ENCODE peak calls at places on chromosomes 16 and 17, in ten cellular contexts. R is fibroblast of mammary gland; Q is naive thymus-derived CD4-positive, alpha-beta T cell; Z is Caki2; H is GM13976; W is CD8-positive, alpha-beta T cell; F is M059J; L is myocyte; M is T-helper 17 cell; Y is osteocyte. E is an unnamed sample.

GRCh38 chr17:43900183-43900857 is 7.0 kb downstream of the MPP2 start:
- DNase-seq in R (peak), Q (peak), Z (peak), H (peak), W (peak), F (peak), L (peak), M (peak), Y (peak), E (peak)

GRCh38 chr16:53041196-53041977 is 11.3 kb downstream of the CHD9NB start:
- DNase-seq in R (peak), Q (no peak), Z (peak), H (no peak), W (no peak), F (no peak), L (peak), M (no peak), Y (peak), E (no peak)

GRCh38 chr17:58447039-58447975 is 30.0 kb upstream of the RNF43 start:
- DNase-seq in R (peak), Q (peak), Z (peak), H (peak), W (peak), F (peak), L (peak), M (peak), Y (no peak), E (peak)

GRCh38 chr17:45973099-45973838 is 25.8 kb upstream of the STH start:
- DNase-seq in R (no peak), Q (no peak), Z (no peak), H (no peak), W (no peak), F (no peak), L (no peak), M (no peak), Y (no peak), E (no peak)

GRCh38 chr16:28585674-28586073 is 11.2 kb downstream of the SULT1A2 start:
- DNase-seq in R (no peak), Q (no peak), Z (no peak), H (no peak), W (no peak), F (peak), L (no peak), M (no peak), Y (no peak), E (no peak)

GRCh38 chr17:1715803-1716075 is 5.6 kb upstream of the TLCD2 start:
- DNase-seq in R (no peak), Q (no peak), Z (no peak), H (no peak), W (no peak), F (no peak), L (no peak), M (no peak), Y (no peak), E (no peak)

GRCh38 chr16:80862153-80862552 is 57.8 kb upstream of the CDYL2 start:
- DNase-seq in R (no peak), Q (no peak), Z (no peak), H (peak), W (no peak), F (peak), L (no peak), M (no peak), Y (no peak), E (no peak)

GRCh38 chr17:78248051-78248914 is 16.9 kb downstream of the TMEM235 start:
- DNase-seq in R (no peak), Q (no peak), Z (no peak), H (no peak), W (no peak), F (no peak), L (no peak), M (no peak), Y (no peak), E (no peak)

GRCh38 chr16:68400083-68400923 is 48.0 kb downstream of the SMPD3 start:
- DNase-seq in R (no peak), Q (no peak), Z (no peak), H (no peak), W (no peak), F (no peak), L (no peak), M (no peak), Y (no peak), E (no peak)

GRCh38 chr17:55743103-55743679 is 7.7 kb upstream of the PCTP start:
- DNase-seq in R (peak), Q (no peak), Z (peak), H (no peak), W (no peak), F (peak), L (no peak), M (no peak), Y (no peak), E (no peak)

GRCh38 chr17:75979705-75980187 is 706 bp downstream of the TEN1 start:
- DNase-seq in R (peak), Q (no peak), Z (no peak), H (no peak), W (no peak), F (no peak), L (no peak), M (no peak), Y (no peak), E (no peak)

GRCh38 chr17:37110012-37110701 is 161.4 kb downstream of the AATF start:
- DNase-seq in R (no peak), Q (no peak), Z (no peak), H (no peak), W (no peak), F (no peak), L (no peak), M (no peak), Y (no peak), E (no peak)

GRCh38 chr17:56521439-56522141 is 71.9 kb upstream of the NOG start:
- DNase-seq in R (no peak), Q (no peak), Z (no peak), H (no peak), W (no peak), F (no peak), L (peak), M (no peak), Y (no peak), E (no peak)

GRCh38 chr16:70706948-70707465 is 21.2 kb upstream of the MTSS2 start:
- DNase-seq in R (peak), Q (no peak), Z (peak), H (no peak), W (no peak), F (peak), L (peak), M (no peak), Y (peak), E (no peak)

GRCh38 chr17:28563475-28563874 is 7.8 kb downstream of the PIGS start:
- DNase-seq in R (peak), Q (no peak), Z (peak), H (no peak), W (no peak), F (peak), L (peak), M (no peak), Y (no peak), E (no peak)

GRCh38 chr16:8581923-8582580 is 8.3 kb downstream of the TMEM114 start:
- DNase-seq in R (peak), Q (no peak), Z (no peak), H (peak), W (no peak), F (no peak), L (peak), M (no peak), Y (no peak), E (no peak)

GRCh38 chr16:66510711-66511614 is 39.0 kb downstream of the TK2 start:
- DNase-seq in R (no peak), Q (no peak), Z (no peak), H (no peak), W (no peak), F (peak), L (peak), M (no peak), Y (no peak), E (no peak)

GRCh38 chr16:12332553-12332952 is 356.0 kb downstream of the SNX29 start:
- DNase-seq in R (no peak), Q (no peak), Z (no peak), H (no peak), W (no peak), F (no peak), L (no peak), M (no peak), Y (no peak), E (no peak)

GRCh38 chr16:68287276-68288251 is 23.2 kb downstream of the SLC7A6OS start:
- DNase-seq in R (peak), Q (peak), Z (no peak), H (no peak), W (no peak), F (peak), L (peak), M (peak), Y (no peak), E (peak)

GRCh38 chr17:65485388-65486299 is 75.8 kb downstream of the AXIN2 start:
- DNase-seq in R (peak), Q (no peak), Z (no peak), H (no peak), W (no peak), F (no peak), L (no peak), M (no peak), Y (no peak), E (no peak)

GRCh38 chr16:47873434-47873833 is 282.4 kb downstream of the ABCC12 start:
- DNase-seq in R (peak), Q (no peak), Z (no peak), H (no peak), W (no peak), F (no peak), L (peak), M (no peak), Y (no peak), E (no peak)

GRCh38 chr17:57442401-57442823 is 186.1 kb downstream of the MSI2 start:
- DNase-seq in R (peak), Q (no peak), Z (no peak), H (peak), W (no peak), F (no peak), L (peak), M (no peak), Y (no peak), E (no peak)

GRCh38 chr16:89915303-89916232 is 3.1 kb upstream of the MC1R start:
- DNase-seq in R (no peak), Q (no peak), Z (no peak), H (no peak), W (no peak), F (no peak), L (no peak), M (no peak), Y (no peak), E (no peak)

GRCh38 chr17:64180089-64180488 is 50.1 kb upstream of the ERN1 start:
- DNase-seq in R (peak), Q (no peak), Z (no peak), H (no peak), W (no peak), F (no peak), L (peak), M (no peak), Y (no peak), E (no peak)

GRCh38 chr17:4576729-4577322 is 7.5 kb upstream of the SMTNL2 start:
- DNase-seq in R (no peak), Q (no peak), Z (no peak), H (no peak), W (no peak), F (no peak), L (no peak), M (no peak), Y (no peak), E (no peak)

GRCh38 chr17:77778636-77779524 is 179.6 kb upstream of the TNRC6C start:
- DNase-seq in R (no peak), Q (no peak), Z (no peak), H (no peak), W (no peak), F (peak), L (peak), M (no peak), Y (no peak), E (no peak)

E was measured in T-helper 9 cell.